ENCODE peak calls at places on chromosome 2, in eight cellular contexts. Q, T, A, B, S, L, H and K are unnamed samples.

GRCh38 chr2:234772775-234773064 is 179.1 kb upstream of the SH3BP4 start:
- DNase-seq in Q (no peak), T (no peak), A (no peak), B (no peak), S (no peak), L (no peak), H (no peak), K (no peak)

GRCh38 chr2:70995227-70995729 is 605 bp upstream of the TEX261 start:
- DNase-seq in Q (peak), T (no peak), A (peak), B (peak), S (peak), L (peak), H (no peak), K (peak)

GRCh38 chr2:207285451-207285771 is 119.7 kb upstream of the KLF7 start:
- DNase-seq in Q (no peak), T (no peak), A (no peak), B (peak), S (no peak), L (no peak), H (no peak), K (no peak)

GRCh38 chr2:239693330-239693729 is 292.5 kb upstream of the HDAC4 start:
- DNase-seq in Q (no peak), T (no peak), A (no peak), B (no peak), S (no peak), L (no peak), H (no peak), K (no peak)

GRCh38 chr2:169871994-169872393 is 44.7 kb downstream of the UBR3 start:
- DNase-seq in Q (no peak), T (no peak), A (no peak), B (no peak), S (no peak), L (no peak), H (no peak), K (no peak)

GRCh38 chr2:73408198-73408597 is 22.6 kb downstream of the ALMS1 start:
- DNase-seq in Q (no peak), T (no peak), A (no peak), B (no peak), S (no peak), L (no peak), H (no peak), K (no peak)

GRCh38 chr2:218323526-218324472 is 31.5 kb upstream of the TMBIM1 start:
- DNase-seq in Q (peak), T (no peak), A (peak), B (peak), S (peak), L (peak), H (peak), K (peak)

GRCh38 chr2:184030978-184031377 is 567.4 kb upstream of the ZNF804A start:
- DNase-seq in Q (no peak), T (no peak), A (no peak), B (no peak), S (no peak), L (no peak), H (no peak), K (no peak)

GRCh38 chr2:212294816-212295215 is 243.8 kb downstream of the ERBB4 start:
- DNase-seq in Q (no peak), T (no peak), A (peak), B (no peak), S (no peak), L (no peak), H (no peak), K (no peak)

GRCh38 chr2:180694445-180695421 is 285.7 kb upstream of the UBE2E3 start:
- DNase-seq in Q (no peak), T (no peak), A (no peak), B (peak), S (peak), L (no peak), H (no peak), K (no peak)

GRCh38 chr2:73077424-73077795 is 5.9 kb upstream of the SFXN5 start:
- DNase-seq in Q (no peak), T (no peak), A (no peak), B (no peak), S (no peak), L (no peak), H (no peak), K (no peak)

GRCh38 chr2:96768083-96768561 is 7.4 kb downstream of the CNNM4 start:
- DNase-seq in Q (no peak), T (no peak), A (peak), B (no peak), S (no peak), L (no peak), H (no peak), K (no peak)

GRCh38 chr2:169623224-169623623 is 39.1 kb downstream of the PPIG start:
- DNase-seq in Q (no peak), T (no peak), A (no peak), B (no peak), S (no peak), L (no peak), H (no peak), K (no peak)

GRCh38 chr2:241559489-241560180 is 1.1 kb downstream of the BOK start:
- DNase-seq in Q (peak), T (no peak), A (peak), B (peak), S (peak), L (peak), H (no peak), K (peak)

GRCh38 chr2:143345887-143346612 is 216.8 kb downstream of the ARHGAP15 start:
- DNase-seq in Q (peak), T (no peak), A (peak), B (no peak), S (no peak), L (no peak), H (no peak), K (no peak)

GRCh38 chr2:100888602-100889001 is 68.7 kb downstream of the NPAS2 start:
- DNase-seq in Q (no peak), T (no peak), A (no peak), B (no peak), S (peak), L (no peak), H (no peak), K (no peak)

GRCh38 chr2:157160131-157160530 is 97.4 kb upstream of the GALNT5 start:
- DNase-seq in Q (no peak), T (no peak), A (peak), B (no peak), S (no peak), L (no peak), H (no peak), K (no peak)

GRCh38 chr2:200609027-200609614 is 23.3 kb downstream of the AOX1 start:
- DNase-seq in Q (peak), T (no peak), A (peak), B (peak), S (peak), L (peak), H (no peak), K (no peak)

GRCh38 chr2:138689705-138690104 is 90.5 kb downstream of the NXPH2 start:
- DNase-seq in Q (no peak), T (no peak), A (no peak), B (no peak), S (no peak), L (no peak), H (no peak), K (no peak)

GRCh38 chr2:218003265-218003950 is 613 bp upstream of the TNS1 start:
- DNase-seq in Q (peak), T (peak), A (no peak), B (peak), S (peak), L (peak), H (no peak), K (no peak)

GRCh38 chr2:150167711-150168110 is 319.8 kb downstream of the RND3 start:
- DNase-seq in Q (peak), T (no peak), A (peak), B (peak), S (peak), L (peak), H (no peak), K (peak)

GRCh38 chr2:47815764-47816163 is 32.8 kb downstream of the MSH6 start:
- DNase-seq in Q (no peak), T (no peak), A (no peak), B (no peak), S (no peak), L (no peak), H (no peak), K (peak)

DNA sequence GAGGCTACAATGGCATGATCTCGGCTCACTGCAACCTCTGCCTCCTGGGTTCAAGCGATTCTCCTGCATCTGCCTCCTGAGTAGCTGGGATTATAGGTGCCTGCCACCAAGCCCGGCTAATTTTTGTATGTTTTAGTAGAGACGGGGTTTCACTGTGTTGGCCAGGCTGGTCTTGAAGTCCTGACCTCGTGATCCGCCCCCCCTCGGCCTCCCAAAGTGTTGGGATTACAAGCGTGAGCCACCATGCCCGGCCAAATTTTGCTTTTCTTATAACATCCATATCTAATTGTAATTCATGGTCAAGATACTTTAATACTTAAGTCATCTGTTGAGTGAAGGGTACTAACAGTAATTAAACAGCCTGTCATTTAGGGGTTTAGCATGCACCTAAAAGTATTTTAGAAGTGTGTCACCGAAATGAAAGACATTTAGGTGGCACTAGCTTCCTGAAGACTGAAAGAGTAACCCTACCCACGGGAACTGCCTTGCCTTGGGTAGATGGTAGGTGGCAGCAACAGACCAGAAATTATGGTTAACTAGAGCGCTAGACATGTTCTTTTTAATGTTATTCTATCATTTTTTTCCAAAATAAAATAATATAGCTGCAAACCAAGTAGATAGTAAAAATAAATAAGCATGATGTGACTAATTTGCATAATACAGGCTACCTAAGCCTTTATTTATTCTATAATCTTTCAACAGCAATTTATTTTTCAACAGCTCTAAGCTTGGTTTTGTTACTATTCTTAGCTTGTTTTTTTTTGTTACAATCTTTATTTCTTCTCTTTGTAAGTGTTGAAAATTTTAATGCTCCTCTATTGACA is 8.6 kb upstream of the ACYP2 start:
- DNase-seq in Q (peak), T (no peak), A (peak), B (peak), S (peak), L (peak), H (no peak), K (peak)
- TF ChIP-seq CTCF in Q (peak), T (peak), A (peak), B (peak), S (peak), L (peak), H (peak), K (peak)

GRCh38 chr2:56130463-56131070 is 53.2 kb upstream of the CCDC85A start:
- DNase-seq in Q (peak), T (peak), A (peak), B (peak), S (peak), L (peak), H (no peak), K (no peak)
- TF ChIP-seq CTCF in Q (peak), T (peak), A (peak), B (peak), S (peak), L (peak), H (peak), K (peak)

GRCh38 chr2:230430957-230431635 is 15.1 kb downstream of the SP100 start:
- DNase-seq in Q (no peak), T (no peak), A (no peak), B (no peak), S (no peak), L (no peak), H (no peak), K (no peak)

GRCh38 chr2:230425377-230425776 is 9.4 kb downstream of the SP100 start:
- DNase-seq in Q (no peak), T (no peak), A (no peak), B (no peak), S (no peak), L (no peak), H (no peak), K (no peak)

GRCh38 chr2:230434677-230435324 is 18.8 kb downstream of the SP100 start:
- DNase-seq in Q (no peak), T (no peak), A (no peak), B (no peak), S (no peak), L (peak), H (no peak), K (no peak)

GRCh38 chr2:230423851-230424458 is 8.0 kb downstream of the SP100 start:
- DNase-seq in Q (peak), T (no peak), A (no peak), B (peak), S (peak), L (peak), H (no peak), K (no peak)

GRCh38 chr2:230429513-230429912 is 13.5 kb downstream of the SP100 start:
- DNase-seq in Q (no peak), T (no peak), A (no peak), B (no peak), S (no peak), L (no peak), H (no peak), K (no peak)
- TF ChIP-seq CTCF in Q (no peak), T (no peak), A (no peak), B (no peak), S (no peak), L (no peak), H (no peak), K (no peak)

GRCh38 chr2:74675090-74675489 is 21.0 kb downstream of the SEMA4F start:
- DNase-seq in Q (no peak), T (no peak), A (no peak), B (no peak), S (no peak), L (no peak), H (no peak), K (no peak)
- TF ChIP-seq CTCF in Q (no peak), T (no peak), A (peak), B (peak), S (no peak), L (peak), H (no peak), K (no peak)

DNA sequence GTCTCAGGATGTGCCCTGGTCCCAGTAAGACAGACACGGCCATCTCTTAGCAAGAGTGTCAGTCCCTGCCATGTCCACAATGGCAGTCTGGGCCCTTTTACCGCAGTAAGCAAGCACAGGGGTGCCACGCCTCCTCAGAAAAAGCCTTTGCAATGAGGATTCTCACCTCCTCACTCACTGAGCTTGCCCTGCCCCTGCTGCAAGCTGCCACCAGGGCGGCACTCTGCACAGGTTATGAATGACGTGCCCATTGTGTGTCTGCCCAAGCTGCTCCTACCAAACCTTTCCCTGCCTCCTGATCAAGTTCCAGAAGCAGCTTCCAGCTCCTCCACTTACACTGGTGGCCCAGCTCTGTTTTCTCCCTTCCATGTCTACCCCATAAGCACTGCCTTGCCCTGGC is 23.3 kb downstream of the ERCC3 start:
- DNase-seq in Q (no peak), T (no peak), A (no peak), B (no peak), S (no peak), L (no peak), H (no peak), K (no peak)
- TF ChIP-seq CTCF in Q (no peak), T (no peak), A (peak), B (no peak), S (no peak), L (no peak), H (no peak), K (peak)

DNA sequence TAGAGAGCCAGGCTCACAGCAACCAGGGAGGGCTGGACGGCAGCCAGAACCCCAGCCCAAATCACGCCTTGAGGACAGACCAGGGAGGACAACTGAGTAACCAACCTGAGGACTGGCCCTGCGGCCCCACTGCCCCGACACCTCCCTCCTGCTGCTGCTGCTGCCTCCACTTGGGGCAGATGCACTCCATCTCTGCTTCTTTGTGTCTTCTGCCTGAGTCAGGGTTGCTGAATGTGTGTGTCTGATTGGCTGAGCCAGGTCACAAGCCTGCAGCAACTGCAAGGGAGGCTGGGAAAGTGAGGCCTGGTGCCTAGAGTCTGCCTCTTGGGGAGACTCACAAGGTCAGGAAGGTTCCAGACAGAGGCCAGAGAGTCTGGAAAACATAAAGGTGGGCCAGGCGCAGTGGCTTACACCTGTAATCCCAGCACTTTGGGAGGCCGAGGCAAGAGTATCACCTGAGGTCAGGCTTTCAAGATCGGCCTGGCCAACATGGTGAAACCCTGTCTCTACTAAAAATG is 83.4 kb downstream of the ZFP36L2 start:
- DNase-seq in Q (no peak), T (no peak), A (no peak), B (no peak), S (no peak), L (peak), H (no peak), K (no peak)
- TF ChIP-seq CTCF in Q (no peak), T (no peak), A (peak), B (no peak), S (no peak), L (no peak), H (no peak), K (no peak)